ENCODE peak calls at places on chromosomes 13 and 19, in nine cellular contexts. S is heart right ventricle; K is lung microvascular endothelial cell; I is C1 segment of cervical spinal cord; O is CD8-positive, alpha-beta memory T cell; B is central memory CD8-positive, alpha-beta T cell; A is SJSA1; M is iPS DF 19.7; H is Peyer's patch. F is an unnamed sample.

GRCh38 chr19:4376245-4376990 is 23.9 kb downstream of the SH3GL1 start:
- DNase-seq in B (no peak), O (no peak), H (no peak), K (no peak), A (no peak), S (no peak), M (no peak), I (no peak), F (no peak)

GRCh38 chr13:112905990-112906641 is 62.9 kb upstream of the MCF2L start:
- DNase-seq in K (no peak), M (peak; percentile 86), H (peak; percentile 44), O (no peak), B (no peak), I (no peak), S (no peak), A (no peak), F (no peak)

GRCh38 chr13:110289661-110290060 is 17.3 kb downstream of the COL4A1 start:
- DNase-seq in B (no peak), K (no peak), I (no peak), H (peak; percentile 24), S (no peak), A (no peak), M (no peak), O (no peak), F (no peak)

GRCh38 chr19:1857648-1858326 is 5.6 kb downstream of the KLF16 start:
- DNase-seq in O (no peak), I (peak; percentile 40), A (no peak), H (peak; percentile 81), M (no peak), S (no peak), K (no peak), B (no peak), F (no peak)

GRCh38 chr13:37651891-37652290 is 53.3 kb upstream of the POSTN start:
- DNase-seq in A (no peak), S (no peak), O (no peak), I (no peak), H (no peak), B (no peak), K (no peak), M (no peak), F (peak; percentile 72)

GRCh38 chr13:65913173-65913572 is 1317.0 kb downstream of the PCDH9 start:
- DNase-seq in K (peak; percentile 94), B (no peak), O (no peak), H (no peak), M (no peak), S (no peak), A (peak; percentile 21), I (no peak), F (peak; percentile 30)

GRCh38 chr19:33819875-33820781 is 23.5 kb downstream of the KCTD15 start:
- DNase-seq in K (peak; percentile 77), I (peak; percentile 40), M (no peak), A (no peak), S (peak; percentile 86), B (peak; percentile 16), H (peak; percentile 86), O (peak; percentile 34), F (peak; percentile 75)

GRCh38 chr13:25468330-25469178 is 96.8 kb downstream of the ATP8A2 start:
- DNase-seq in S (no peak), O (no peak), K (no peak), B (no peak), I (no peak), M (no peak), H (no peak), A (no peak), F (no peak)

GRCh38 chr19:8367327-8368001 is 3.5 kb downstream of the ANGPTL4 start:
- DNase-seq in S (peak; percentile 90), I (peak; percentile 50), O (no peak), A (peak; percentile 98), B (no peak), M (no peak), K (peak; percentile 90), H (peak; percentile 84), F (peak; percentile 99)

GRCh38 chr13:112839347-112840105 is 129.5 kb upstream of the MCF2L start:
- DNase-seq in M (no peak), H (peak; percentile 22), S (no peak), I (no peak), O (no peak), B (no peak), A (no peak), K (no peak), F (no peak)

GRCh38 chr13:31060655-31061054 is 101.0 kb downstream of the HSPH1 start:
- DNase-seq in I (no peak), K (no peak), S (no peak), B (no peak), H (no peak), A (no peak), O (no peak), M (no peak), F (no peak)

GRCh38 chr13:52195052-52195837 is 35.8 kb upstream of the NEK3 start:
- DNase-seq in K (peak; percentile 67), H (peak; percentile 90), M (peak; percentile 65), B (peak; percentile 28), A (no peak), O (peak; percentile 43), I (peak; percentile 51), S (peak; percentile 84), F (no peak)

GRCh38 chr13:37716395-37716794 is 117.8 kb upstream of the POSTN start:
- DNase-seq in I (no peak), O (no peak), M (no peak), K (peak; percentile 14), S (no peak), A (no peak), B (no peak), H (no peak), F (no peak)

GRCh38 chr13:73481265-73481664 is 422.5 kb downstream of the KLF5 start:
- DNase-seq in I (no peak), S (no peak), A (no peak), B (no peak), K (no peak), M (no peak), O (no peak), H (no peak), F (no peak)

GRCh38 chr19:49677232-49677881 is at the start of gene PRMT1:
- DNase-seq in I (peak; percentile 71), S (no peak), O (peak; percentile 62), M (no peak), H (peak; percentile 66), B (no peak), A (no peak), K (peak; percentile 35), F (peak; percentile 30)

GRCh38 chr19:22784051-22784450 is at the start of gene ZNF99:
- DNase-seq in A (no peak), S (peak; percentile 87), M (no peak), O (no peak), B (no peak), I (peak; percentile 46), K (no peak), H (peak; percentile 47), F (no peak)

GRCh38 chr19:31810536-31811109 is 461.4 kb upstream of the TSHZ3 start:
- DNase-seq in M (no peak), H (no peak), K (no peak), O (no peak), B (no peak), A (no peak), S (no peak), I (no peak), F (no peak)

GRCh38 chr13:28357247-28357825 is 137.6 kb downstream of the FLT1 start:
- DNase-seq in A (peak; percentile 12), O (no peak), H (no peak), B (no peak), K (peak; percentile 58), M (no peak), S (no peak), I (peak; percentile 4), F (peak; percentile 50)

GRCh38 chr13:44098559-44098958 is 218.9 kb downstream of the LACC1 start:
- DNase-seq in M (no peak), A (no peak), K (no peak), B (no peak), S (no peak), H (peak; percentile 66), I (no peak), O (no peak), F (no peak)

GRCh38 chr19:35088514-35088913 is 27.1 kb upstream of the FXYD3 start:
- DNase-seq in I (no peak), B (no peak), O (no peak), M (no peak), S (no peak), A (peak; percentile 88), H (no peak), K (peak; percentile 55), F (peak; percentile 89)

GRCh38 chr19:18588611-18589379 is at the start of gene REX1BD:
- DNase-seq in S (peak; percentile 88), K (peak; percentile 82), O (peak; percentile 84), H (peak; percentile 92), B (peak; percentile 82), I (peak; percentile 82), M (no peak), A (peak; percentile 88), F (peak; percentile 67)

GRCh38 chr13:40514797-40515196 is 151.6 kb downstream of the FOXO1 start:
- DNase-seq in M (no peak), K (no peak), B (no peak), H (no peak), A (no peak), O (no peak), S (no peak), I (no peak), F (no peak)

GRCh38 chr19:54190942-54191670 is at the start of gene TSEN34:
- DNase-seq in M (no peak), K (peak; percentile 80), A (peak; percentile 96), O (peak; percentile 96), I (peak; percentile 97), S (no peak), H (peak; percentile 95), B (no peak), F (peak; percentile 81)

GRCh38 chr13:113938716-113939115 is 35.2 kb downstream of the C13orf46 start:
- DNase-seq in B (no peak), H (no peak), K (no peak), A (no peak), S (no peak), O (no peak), M (no peak), I (no peak), F (no peak)

GRCh38 chr19:50494186-50495019 is 16.6 kb downstream of the JOSD2 start:
- DNase-seq in I (no peak), M (no peak), B (no peak), S (no peak), K (no peak), H (no peak), O (no peak), A (no peak), F (no peak)

GRCh38 chr19:16671652-16672274 is 10.8 kb downstream of the TMEM38A start:
- DNase-seq in O (no peak), H (no peak), B (no peak), I (no peak), M (no peak), A (no peak), K (no peak), S (peak; percentile 55), F (no peak)

GRCh38 chr13:37747071-37747612 is 122.4 kb downstream of the TRPC4 start:
- DNase-seq in A (peak; percentile 2), I (no peak), S (no peak), O (no peak), K (peak; percentile 58), H (no peak), M (no peak), B (no peak), F (peak; percentile 75)

GRCh38 chr19:12664406-12665280 is 1.9 kb downstream of the MAN2B1 start:
- DNase-seq in A (no peak), B (no peak), I (no peak), S (no peak), M (no peak), K (no peak), O (no peak), H (no peak), F (no peak)

GRCh38 chr13:88107486-88108044 is 436.4 kb downstream of the SLITRK5 start:
- DNase-seq in A (no peak), I (no peak), B (no peak), S (no peak), O (no peak), H (no peak), M (no peak), K (no peak), F (no peak)

GRCh38 chr13:27023385-27023784 is 148.2 kb downstream of the USP12 start:
- DNase-seq in I (no peak), A (no peak), H (no peak), O (no peak), B (no peak), S (no peak), M (no peak), K (no peak), F (no peak)

GRCh38 chr13:52921194-52921593 is 72.8 kb upstream of the PCDH8 start:
- DNase-seq in O (no peak), K (no peak), S (no peak), M (no peak), B (no peak), I (no peak), H (peak; percentile 55), A (no peak), F (no peak)